ENCODE peak calls at places on chromosomes 11 and 22, in ten cellular contexts. M is caudate nucleus, U is amniotic stem cell, Q is neural crest cell, S is NCI-H1105 treated with DMSO at 0.1 percent for 48 hours, H is nephron progenitor cell, T is fibroblast of pulmonary artery, I is AG08396, D is progenitor cell of endocrine pancreas, X is NCI-H345. J is an unnamed sample.

GRCh38 chr22:44419429-44419828 is 78.6 kb downstream of the RTL6 start:
- DNase-seq in U (no peak), M (no peak), S (no peak), T (peak), D (no peak), H (no peak), I (no peak), X (no peak), Q (no peak), J (no peak)

GRCh38 chr11:93216511-93217121 is 18.8 kb upstream of the SLC36A4 start:
- DNase-seq in S (peak), Q (no peak), H (no peak), T (no peak), I (no peak), X (peak), U (no peak), D (no peak), M (no peak), J (no peak)

GRCh38 chr11:27390959-27391326 is 27.9 kb upstream of the CCDC34 start:
- DNase-seq in Q (no peak), X (no peak), T (peak), I (no peak), M (no peak), S (no peak), U (peak), D (no peak), H (no peak), J (no peak)

GRCh38 chr22:41425704-41426365 is 20.8 kb downstream of the TOB2 start:
- DNase-seq in U (no peak), X (no peak), D (no peak), S (no peak), H (no peak), Q (no peak), M (no peak), T (no peak), I (no peak), J (no peak)

GRCh38 chr11:8375932-8376331 is 112.3 kb upstream of the LMO1 start:
- DNase-seq in U (no peak), I (no peak), Q (no peak), D (no peak), M (no peak), S (no peak), T (no peak), X (no peak), H (no peak), J (no peak)

GRCh38 chr11:100687630-100688395 is 725 bp downstream of the ARHGAP42 start:
- DNase-seq in H (peak), X (peak), S (peak), T (peak), U (peak), D (peak), I (peak), M (peak), Q (peak), J (no peak)

GRCh38 chr11:79242616-79243015 is 198.2 kb downstream of the TENM4 start:
- DNase-seq in X (no peak), T (no peak), I (no peak), D (no peak), H (no peak), U (no peak), M (no peak), Q (no peak), S (no peak), J (no peak)

GRCh38 chr11:96341237-96342130 is 1.5 kb downstream of the MAML2 start:
- DNase-seq in D (peak), X (no peak), S (no peak), Q (no peak), T (peak), I (peak), H (no peak), U (no peak), M (peak), J (no peak)

GRCh38 chr11:119375629-119376196 is 5.8 kb downstream of the USP2 start:
- DNase-seq in I (peak), H (no peak), U (no peak), T (peak), Q (no peak), X (no peak), M (peak), D (no peak), S (no peak), J (no peak)

GRCh38 chr11:98564881-98565280 is 455.9 kb upstream of the CNTN5 start:
- DNase-seq in D (no peak), U (no peak), X (no peak), I (no peak), H (no peak), S (no peak), M (no peak), T (no peak), Q (no peak), J (no peak)

GRCh38 chr11:133160754-133161153 is 371.5 kb downstream of the OPCML start:
- DNase-seq in M (no peak), X (no peak), U (no peak), I (no peak), H (no peak), S (no peak), D (no peak), Q (no peak), T (no peak), J (no peak)

GRCh38 chr11:22169833-22170232 is 23.1 kb upstream of the ANO5 start:
- DNase-seq in H (no peak), T (peak), M (no peak), X (peak), D (no peak), I (no peak), U (no peak), S (peak), Q (no peak), J (no peak)

GRCh38 chr11:84886344-84886743 is 740.8 kb downstream of the DLG2 start:
- DNase-seq in Q (no peak), T (no peak), S (no peak), X (no peak), M (no peak), U (no peak), H (no peak), I (peak), D (no peak), J (no peak)

GRCh38 chr11:8219257-8220021 is 44.2 kb downstream of the LMO1 start:
- DNase-seq in M (peak), I (peak), U (no peak), S (peak), X (peak), H (peak), Q (no peak), D (peak), T (peak), J (no peak)